ENCODE peak calls at places on chromosomes 7 and 10, in ten cellular contexts. K is left ventricle myocardium inferior, A is body of pancreas, C is SK-N-SH, O is prostate gland, W is astrocyte, R is stomach, X is PC-3, Z is mucosa of descending colon, I is lower lobe of right lung. B is an unnamed sample. For H3K36me3, the result is how much of the 10 kb centered on the place peaks cover.

GRCh38 chr10:34547283-34547682 is 267.8 kb downstream of the PARD3 start:
- DNase-seq in I (no peak), W (no peak), C (no peak), R (no peak), X (no peak), Z (no peak), A (no peak), O (no peak), K (no peak), B (no peak)

GRCh38 chr10:3773465-3774017 is 11.5 kb downstream of the KLF6 start:
- DNase-seq in C (no peak), O (no peak), R (no peak), K (no peak), X (no peak), W (peak), Z (no peak), I (no peak), A (no peak), B (no peak)

GRCh38 chr10:3525832-3526449 is 259.1 kb downstream of the KLF6 start:
- DNase-seq in I (no peak), C (no peak), K (peak), A (no peak), X (peak), O (no peak), Z (peak), W (peak), R (no peak), B (peak)

GRCh38 chr10:53122265-53122664 is 349.7 kb upstream of the MBL2 start:
- DNase-seq in O (no peak), C (no peak), Z (no peak), A (no peak), X (no peak), R (no peak), K (no peak), W (no peak), I (no peak), B (no peak)

GRCh38 chr7:39465055-39465929 is 100.9 kb upstream of the YAE1 start:
- DNase-seq in K (no peak), C (peak), R (peak), W (peak), I (no peak), A (peak), X (peak), Z (peak), O (peak), B (no peak)

GRCh38 chr7:45595809-45596664 is 21.9 kb downstream of the ADCY1 start:
- DNase-seq in Z (no peak), I (no peak), C (no peak), X (no peak), O (no peak), K (no peak), R (peak), A (no peak), W (no peak), B (no peak)

GRCh38 chr7:50348469-50349162 is 44.1 kb downstream of the IKZF1 start:
- DNase-seq in O (no peak), I (no peak), Z (no peak), X (no peak), C (no peak), R (no peak), W (no peak), K (no peak), A (no peak), B (no peak)

GRCh38 chr10:13939391-13939790 is 352.6 kb downstream of the PRPF18 start:
- DNase-seq in X (no peak), A (no peak), R (no peak), I (no peak), O (no peak), W (peak), K (no peak), Z (no peak), C (no peak), B (no peak)

GRCh38 chr7:127056202-127056601 is 196.5 kb downstream of the GRM8 start:
- DNase-seq in O (no peak), K (no peak), W (no peak), A (no peak), Z (no peak), C (no peak), R (no peak), X (no peak), I (no peak), B (no peak)

GRCh38 chr10:59234814-59235429 is 58.5 kb downstream of the PHYHIPL start:
- DNase-seq in W (peak), X (peak), C (no peak), R (no peak), Z (peak), K (no peak), I (no peak), O (peak), A (peak), B (no peak)

GRCh38 chr10:21934307-21934706 is 69.2 kb downstream of the DNAJC1 start:
- DNase-seq in R (no peak), I (no peak), Z (no peak), A (no peak), K (no peak), W (peak), O (no peak), X (no peak), C (no peak), B (no peak)

GRCh38 chr10:81450651-81451050 is 424.3 kb upstream of the NRG3 start:
- DNase-seq in A (no peak), W (no peak), Z (no peak), X (no peak), C (no peak), K (no peak), I (no peak), R (no peak), O (no peak), B (no peak)

GRCh38 chr7:82778021-82778420 is 334.4 kb upstream of the CACNA2D1 start:
- DNase-seq in I (no peak), O (no peak), X (no peak), Z (no peak), R (no peak), A (no peak), W (peak), K (no peak), C (no peak), B (no peak)

GRCh38 chr7:98802781-98803110 is 67.1 kb downstream of the TMEM130 start:
- DNase-seq in A (no peak), C (no peak), W (no peak), O (no peak), Z (no peak), R (no peak), I (no peak), K (no peak), X (no peak), B (peak)

GRCh38 chr10:42938351-42938750 is 138.5 kb upstream of the RET start:
- DNase-seq in R (no peak), X (no peak), I (no peak), Z (no peak), C (no peak), A (no peak), K (no peak), W (no peak), O (no peak), B (peak)

GRCh38 chr10:31536297-31536696 is 217.3 kb downstream of the ZEB1 start:
- DNase-seq in W (no peak), X (no peak), K (no peak), R (no peak), O (no peak), A (no peak), I (no peak), C (no peak), Z (no peak), B (no peak)

GRCh38 chr7:112462236-112462635 is 12.0 kb downstream of the IFRD1 start:
- DNase-seq in R (peak), W (peak), X (peak), I (no peak), O (peak), K (no peak), A (peak), Z (peak), C (no peak), B (no peak)

GRCh38 chr7:13879994-13880686 is 109.3 kb downstream of the ETV1 start:
- DNase-seq in C (no peak), W (peak), K (no peak), Z (no peak), A (no peak), X (peak), O (peak), I (no peak), R (no peak), B (no peak)

GRCh38 chr7:31954500-31954899 is 115.7 kb downstream of the PDE1C start:
- DNase-seq in X (no peak), C (no peak), O (no peak), A (no peak), Z (no peak), I (no peak), K (no peak), W (no peak), R (no peak), B (no peak)

GRCh38 chr10:16856567-16856966 is 39.3 kb upstream of the RSU1 start:
- DNase-seq in X (no peak), A (no peak), O (no peak), R (no peak), Z (no peak), K (no peak), W (peak), I (no peak), C (peak), B (no peak)

GRCh38 chr7:70619659-70620058 is 512.3 kb upstream of the GALNT17 start:
- DNase-seq in A (no peak), I (no peak), C (no peak), O (no peak), K (no peak), Z (no peak), X (no peak), W (no peak), R (no peak), B (no peak)

GRCh38 chr7:768881-769504 is 41.9 kb upstream of the PRKAR1B start:
- DNase-seq in X (no peak), K (peak), A (no peak), I (no peak), C (peak), R (peak), O (no peak), Z (no peak), W (no peak), B (no peak)

GRCh38 chr7:26457702-26458327 is 166.2 kb downstream of the SNX10 start:
- DNase-seq in O (no peak), A (no peak), Z (no peak), K (no peak), C (peak), W (no peak), R (no peak), I (no peak), X (no peak), B (no peak)

GRCh38 chr7:83850941-83851340 is 202.0 kb upstream of the SEMA3E start:
- DNase-seq in Z (no peak), O (no peak), W (no peak), I (no peak), R (no peak), K (no peak), C (no peak), A (no peak), X (no peak), B (no peak)

GRCh38 chr7:69814421-69814962 is 216.2 kb downstream of the AUTS2 start:
- DNase-seq in Z (no peak), O (no peak), I (no peak), X (no peak), R (no peak), W (peak), K (peak), A (no peak), C (no peak), B (no peak)

GRCh38 chr7:66301737-66302136 is 96.6 kb downstream of the TPST1 start:
- DNase-seq in W (no peak), R (no peak), X (no peak), K (no peak), Z (no peak), C (no peak), I (no peak), A (no peak), O (no peak), B (no peak)

GRCh38 chr7:75652788-75653187 is 86.0 kb downstream of the HIP1 start:
- DNase-seq in A (no peak), R (no peak), K (no peak), I (no peak), O (no peak), C (no peak), W (no peak), X (no peak), Z (no peak), B (no peak)

GRCh38 chr7:100515072-100515532 is 23.9 kb upstream of the AGFG2 start:
- DNase-seq in X (peak), K (no peak), C (no peak), A (no peak), O (no peak), Z (no peak), R (no peak), W (peak), I (no peak), B (no peak)

GRCh38 chr10:103888113-103888841 is 29.7 kb downstream of the STN1 start:
- DNase-seq in W (peak), C (peak), A (peak), R (peak), I (no peak), O (peak), Z (peak), K (peak), X (peak), B (peak)

GRCh38 chr10:103890688-103891087 is 27.3 kb downstream of the STN1 start:
- DNase-seq in I (no peak), K (no peak), C (no peak), A (no peak), Z (no peak), X (peak), R (no peak), W (no peak), O (no peak), B (no peak)

GRCh38 chr10:103890194-103890658 is 27.8 kb downstream of the STN1 start:
- DNase-seq in A (peak), O (peak), K (peak), X (peak), C (no peak), W (no peak), R (peak), I (peak), Z (peak), B (peak)

GRCh38 chr10:103892181-103892580 is 25.8 kb downstream of the STN1 start:
- DNase-seq in K (no peak), Z (no peak), X (no peak), A (no peak), O (no peak), I (no peak), C (no peak), R (no peak), W (no peak), B (no peak)

GRCh38 chr10:103889121-103889720 is 28.8 kb downstream of the STN1 start:
- DNase-seq in W (no peak), K (no peak), C (no peak), I (no peak), X (no peak), O (no peak), R (no peak), A (no peak), Z (no peak), B (no peak)
- H3K36me3 ChIP-seq in W (under half), K (under half), C (under half), I (half or more), X (under half), O (under half), R (under half), A (under half), Z (under half), B (half or more)

DNA sequence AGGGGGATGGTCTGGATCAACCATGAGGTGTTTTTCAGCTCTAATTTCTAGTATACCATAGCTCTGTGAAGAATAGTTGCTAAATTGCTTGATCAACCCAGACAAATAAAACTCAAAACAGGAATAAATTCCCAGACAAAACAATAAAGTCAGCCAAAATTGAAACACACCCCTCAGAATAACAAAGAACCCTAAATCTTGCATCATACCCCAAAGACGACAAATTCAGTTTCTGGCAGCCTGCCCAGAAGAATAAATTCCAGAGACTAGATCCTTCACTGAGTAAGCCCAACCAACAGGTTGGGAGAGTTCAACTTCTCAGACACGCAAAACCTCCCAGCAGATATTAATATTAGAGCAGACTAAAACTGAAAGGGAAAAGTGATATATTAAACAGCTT is 11.2 kb upstream of the SEM1 start:
- DNase-seq in K (no peak), I (no peak), W (no peak), X (peak), R (no peak), A (no peak), C (no peak), O (peak), Z (no peak), B (no peak)
- H3K4me3 ChIP-seq in K (no peak), I (no peak), W (no peak), X (no peak), R (no peak), A (no peak), C (no peak), O (no peak), Z (no peak), B (no peak)

GRCh38 chr7:93055543-93056107 is 62.2 kb downstream of the SAMD9 start:
- DNase-seq in Z (no peak), A (no peak), K (no peak), W (peak), R (no peak), C (peak), I (no peak), X (peak), O (no peak), B (no peak)
- TF ChIP-seq CTCF in Z (peak), A (peak), K (peak), W (peak), R (peak), C (peak), I (peak), X (peak), O (peak), B (peak)

GRCh38 chr10:26711324-26711723 is 13.8 kb downstream of the PDSS1 start:
- DNase-seq in W (no peak), R (no peak), O (no peak), X (no peak), A (no peak), C (no peak), I (no peak), Z (no peak), K (no peak), B (no peak)

GRCh38 chr10:26717476-26717875 is 20.0 kb downstream of the PDSS1 start:
- DNase-seq in R (no peak), X (no peak), K (no peak), O (no peak), W (no peak), A (no peak), Z (no peak), C (no peak), I (no peak), B (no peak)

GRCh38 chr10:26714385-26714784 is 16.9 kb downstream of the PDSS1 start:
- DNase-seq in O (no peak), X (no peak), R (no peak), W (no peak), I (no peak), Z (peak), C (no peak), A (no peak), K (no peak), B (no peak)

GRCh38 chr10:26714816-26715487 is 17.5 kb downstream of the PDSS1 start:
- DNase-seq in W (no peak), R (no peak), I (no peak), O (no peak), C (no peak), K (no peak), Z (peak), A (no peak), X (no peak), B (no peak)
- H3K36me3 ChIP-seq in W (under half), R (half or more), I (under half), O (under half), C (under half), K (half or more), Z (under half), A (under half), X (under half), B (under half)

DNA sequence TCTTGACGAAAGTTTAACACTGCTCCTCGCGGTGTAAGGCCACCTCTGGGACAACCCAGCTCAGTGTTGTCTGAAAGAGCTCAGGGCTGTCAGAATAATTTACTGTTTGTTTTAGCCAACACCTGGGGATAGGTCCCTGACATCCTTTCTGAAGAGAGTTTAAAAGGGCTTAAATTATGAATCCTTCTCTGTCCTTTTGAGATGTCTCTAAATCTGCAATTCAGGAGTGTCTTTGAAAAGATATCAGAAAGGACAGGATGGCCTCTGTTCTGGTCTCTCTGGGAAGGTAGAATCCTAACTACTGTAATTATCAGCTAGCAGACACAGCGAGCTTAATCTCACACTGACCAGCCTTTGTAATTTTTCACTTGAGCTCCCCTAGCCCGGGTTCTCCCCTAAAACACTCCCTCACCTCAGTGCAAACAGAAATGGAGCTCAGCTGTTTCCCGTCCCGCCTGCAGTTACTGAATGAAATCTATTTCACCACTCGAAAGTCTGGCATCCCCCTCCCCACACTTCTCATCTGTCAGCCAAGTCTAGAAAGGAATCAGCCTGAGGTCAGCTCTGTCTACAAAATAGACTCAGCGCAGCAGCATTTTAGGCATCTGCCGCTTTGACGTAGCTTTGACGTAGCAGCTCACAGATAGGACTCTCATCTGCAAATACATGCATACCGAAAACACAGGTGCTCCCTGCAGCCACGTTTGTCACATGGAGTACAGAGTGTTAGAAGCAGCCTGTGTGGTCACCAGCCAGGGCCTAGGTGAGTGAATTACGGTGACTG is 4.8 kb downstream of the DYNC2I1 start:
- DNase-seq in C (no peak), O (no peak), W (no peak), Z (no peak), X (no peak), R (no peak), A (no peak), K (no peak), I (no peak), B (no peak)
- H3K4me3 ChIP-seq in C (no peak), O (no peak), W (no peak), Z (no peak), X (no peak), R (no peak), A (no peak), K (no peak), I (no peak), B (no peak)

GRCh38 chr7:47762207-47762606 is 180.3 kb upstream of the TNS3 start:
- DNase-seq in Z (no peak), X (no peak), I (no peak), A (no peak), R (no peak), O (no peak), K (no peak), W (no peak), C (no peak), B (no peak)

GRCh38 chr7:47758546-47758945 is 176.6 kb upstream of the TNS3 start:
- DNase-seq in W (peak), A (no peak), Z (no peak), I (no peak), K (no peak), O (no peak), C (no peak), R (no peak), X (no peak), B (no peak)

GRCh38 chr7:47757946-47758371 is 176.0 kb upstream of the TNS3 start:
- DNase-seq in A (peak), I (peak), R (peak), K (peak), O (peak), Z (peak), W (peak), X (no peak), C (no peak), B (no peak)

GRCh38 chr7:47762746-47763062 is 180.8 kb upstream of the TNS3 start:
- DNase-seq in O (no peak), X (no peak), K (no peak), I (no peak), Z (no peak), R (no peak), C (no peak), A (no peak), W (no peak), B (peak)

GRCh38 chr7:47759056-47759706 is 177.3 kb upstream of the TNS3 start:
- DNase-seq in I (no peak), X (peak), R (no peak), W (no peak), Z (no peak), K (no peak), O (no peak), A (no peak), C (no peak), B (no peak)
- TF ChIP-seq CTCF in I (no peak), X (peak), R (no peak), W (peak), Z (no peak), K (no peak), O (no peak), A (no peak), C (peak), B (no peak)

GRCh38 chr7:2376351-2377154 is 21.9 kb downstream of the EIF3B start:
- DNase-seq in W (no peak), I (no peak), X (no peak), Z (no peak), A (peak), K (no peak), R (no peak), O (no peak), C (no peak), B (no peak)
- H3K36me3 ChIP-seq in W (half or more), I (half or more), X (half or more), Z (under half), A (half or more), K (half or more), R (half or more), O (under half), C (half or more), B (under half)

DNA sequence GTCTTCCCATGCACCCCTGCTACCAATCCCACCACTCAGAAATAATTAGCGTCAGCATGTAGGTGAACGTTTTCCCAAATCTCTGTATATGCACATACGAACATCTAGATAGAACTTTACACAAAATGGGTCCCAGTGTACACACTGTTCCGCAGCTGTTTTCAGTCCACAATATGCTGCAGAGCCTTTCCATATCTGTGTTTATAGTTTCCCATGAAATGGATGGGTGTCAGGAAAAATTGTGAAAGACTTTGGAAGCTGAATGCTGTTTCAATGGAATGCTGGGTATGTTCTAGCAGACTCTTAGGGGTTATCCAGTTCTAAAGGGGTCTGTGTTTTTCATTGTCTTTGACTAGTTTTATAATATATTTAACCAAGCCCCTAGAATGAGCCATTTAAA is 13.8 kb downstream of the GRK5 start:
- DNase-seq in X (no peak), A (no peak), I (no peak), O (no peak), R (no peak), K (no peak), Z (no peak), W (no peak), C (no peak), B (no peak)
- H3K4me3 ChIP-seq in X (no peak), A (no peak), I (no peak), O (no peak), R (no peak), K (peak), Z (no peak), W (no peak), C (no peak), B (no peak)